ENCODE peak calls at places on chromosomes 11 and 22, in ten cellular contexts. K, V, H, S, R, D, E, L, A and G are unnamed samples.

GRCh38 chr11:125079151-125079877 is 16.2 kb downstream of the SLC37A2 start:
- DNase-seq in K (no peak), V (no peak), H (peak; percentile 13), S (no peak), R (no peak), D (no peak), E (no peak), L (no peak), A (no peak), G (no peak)

GRCh38 chr11:15841898-15842297 is 514.4 kb downstream of the SOX6 start:
- DNase-seq in K (no peak), V (no peak), H (no peak), S (no peak), R (peak; percentile 21), D (no peak), E (no peak), L (no peak), A (peak; percentile 58), G (no peak)

GRCh38 chr11:109071712-109072524 is 350.1 kb upstream of the C11orf87 start:
- DNase-seq in K (no peak), V (peak; percentile 30), H (no peak), S (no peak), R (no peak), D (no peak), E (no peak), L (peak; percentile 72), A (no peak), G (no peak)

GRCh38 chr22:43537019-43537585 is 125.3 kb downstream of the MPPED1 start:
- DNase-seq in K (no peak), V (no peak), H (no peak), S (no peak), R (no peak), D (no peak), E (no peak), L (no peak), A (peak; percentile 28), G (no peak)

GRCh38 chr22:44907765-44908737 is 101.8 kb downstream of the PHF21B start:
- DNase-seq in K (no peak), V (no peak), H (no peak), S (no peak), R (no peak), D (no peak), E (no peak), L (no peak), A (peak; percentile 25), G (no peak)

GRCh38 chr11:31844351-31844750 is 33.2 kb upstream of the PAX6 start:
- DNase-seq in K (no peak), V (no peak), H (peak; percentile 24), S (no peak), R (no peak), D (no peak), E (no peak), L (no peak), A (no peak), G (no peak)

GRCh38 chr11:11152877-11153276 is 200.2 kb downstream of the CSNK2A3 start:
- DNase-seq in K (no peak), V (no peak), H (no peak), S (no peak), R (no peak), D (no peak), E (no peak), L (no peak), A (no peak), G (no peak)

GRCh38 chr11:64245401-64245796 is 1.3 kb downstream of the PPP1R14B start:
- DNase-seq in K (no peak), V (peak; percentile 77), H (no peak), S (no peak), R (no peak), D (no peak), E (peak; percentile 80), L (no peak), A (peak; percentile 87), G (no peak)

GRCh38 chr22:42168476-42168875 is 37.9 kb upstream of the CYP2D6 start:
- DNase-seq in K (no peak), V (no peak), H (no peak), S (no peak), R (no peak), D (no peak), E (no peak), L (no peak), A (no peak), G (no peak)

GRCh38 chr11:66070604-66071325 is 693 bp downstream of the PACS1 start:
- DNase-seq in K (no peak), V (peak; percentile 57), H (no peak), S (peak; percentile 30), R (peak; percentile 68), D (peak; percentile 56), E (peak; percentile 89), L (peak; percentile 46), A (peak; percentile 70), G (no peak)

GRCh38 chr11:131099013-131099412 is 182.7 kb upstream of the SNX19 start:
- DNase-seq in K (no peak), V (no peak), H (peak; percentile 20), S (no peak), R (no peak), D (no peak), E (no peak), L (no peak), A (no peak), G (no peak)

GRCh38 chr22:31556627-31557203 is 60.4 kb downstream of the SFI1 start:
- DNase-seq in K (no peak), V (peak; percentile 10), H (peak; percentile 27), S (peak; percentile 11), R (no peak), D (peak; percentile 60), E (no peak), L (peak; percentile 37), A (no peak), G (no peak)

GRCh38 chr22:35524966-35525686 is 15.5 kb upstream of the RASD2 start:
- DNase-seq in K (no peak), V (peak; percentile 27), H (no peak), S (no peak), R (peak; percentile 44), D (no peak), E (no peak), L (peak; percentile 77), A (no peak), G (no peak)

GRCh38 chr11:124970925-124971324 is 16.9 kb downstream of the CCDC15 start:
- DNase-seq in K (no peak), V (no peak), H (peak; percentile 6), S (no peak), R (no peak), D (peak; percentile 78), E (no peak), L (no peak), A (no peak), G (no peak)

GRCh38 chr11:80980221-80980620 is 1539.4 kb upstream of the TENM4 start:
- DNase-seq in K (no peak), V (no peak), H (peak; percentile 69), S (no peak), R (no peak), D (no peak), E (no peak), L (no peak), A (no peak), G (no peak)

GRCh38 chr11:34105079-34105956 is at the start of gene NAT10:
- DNase-seq in K (peak; percentile 97), V (peak; percentile 99), H (peak; percentile 98), S (peak; percentile 91), R (peak; percentile 96), D (peak; percentile 99), E (peak; percentile 97), L (peak; percentile 93), A (peak; percentile 99), G (peak; percentile 100)
- TF ChIP-seq CTCF in K (no peak), V (peak; percentile 37), H (peak; percentile 22), S (peak; percentile 32), R (peak; percentile 32), D (no peak), E (peak; percentile 18), L (peak; percentile 43), A (no peak), G (peak; percentile 22)

DNA sequence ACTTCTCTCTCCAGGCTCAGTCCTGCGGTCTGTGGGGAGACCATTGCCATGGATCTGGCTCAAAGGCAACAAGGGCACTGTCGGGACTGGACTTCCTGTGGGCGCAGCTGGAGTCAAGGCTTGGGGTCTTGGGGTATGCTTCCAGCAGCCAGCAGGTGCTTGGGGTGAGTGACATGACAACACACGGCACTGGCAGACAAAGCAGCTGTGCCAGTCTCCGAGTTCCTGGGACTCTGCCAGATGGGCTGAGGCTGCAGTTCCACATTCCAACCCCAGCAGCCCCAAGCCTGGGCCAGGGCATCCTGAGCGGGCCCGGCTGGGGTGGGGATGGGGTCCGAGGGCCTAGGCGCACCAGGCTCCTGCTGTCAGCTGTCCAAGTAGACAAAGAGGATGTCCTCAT is 12.3 kb downstream of the GUCD1 start:
- DNase-seq in K (no peak), V (peak; percentile 63), H (no peak), S (no peak), R (peak; percentile 53), D (no peak), E (peak; percentile 85), L (no peak), A (no peak), G (no peak)
- TF ChIP-seq CTCF in K (no peak), V (peak; percentile 33), H (no peak), S (no peak), R (peak; percentile 52), D (no peak), E (no peak), L (no peak), A (no peak), G (no peak)

DNA sequence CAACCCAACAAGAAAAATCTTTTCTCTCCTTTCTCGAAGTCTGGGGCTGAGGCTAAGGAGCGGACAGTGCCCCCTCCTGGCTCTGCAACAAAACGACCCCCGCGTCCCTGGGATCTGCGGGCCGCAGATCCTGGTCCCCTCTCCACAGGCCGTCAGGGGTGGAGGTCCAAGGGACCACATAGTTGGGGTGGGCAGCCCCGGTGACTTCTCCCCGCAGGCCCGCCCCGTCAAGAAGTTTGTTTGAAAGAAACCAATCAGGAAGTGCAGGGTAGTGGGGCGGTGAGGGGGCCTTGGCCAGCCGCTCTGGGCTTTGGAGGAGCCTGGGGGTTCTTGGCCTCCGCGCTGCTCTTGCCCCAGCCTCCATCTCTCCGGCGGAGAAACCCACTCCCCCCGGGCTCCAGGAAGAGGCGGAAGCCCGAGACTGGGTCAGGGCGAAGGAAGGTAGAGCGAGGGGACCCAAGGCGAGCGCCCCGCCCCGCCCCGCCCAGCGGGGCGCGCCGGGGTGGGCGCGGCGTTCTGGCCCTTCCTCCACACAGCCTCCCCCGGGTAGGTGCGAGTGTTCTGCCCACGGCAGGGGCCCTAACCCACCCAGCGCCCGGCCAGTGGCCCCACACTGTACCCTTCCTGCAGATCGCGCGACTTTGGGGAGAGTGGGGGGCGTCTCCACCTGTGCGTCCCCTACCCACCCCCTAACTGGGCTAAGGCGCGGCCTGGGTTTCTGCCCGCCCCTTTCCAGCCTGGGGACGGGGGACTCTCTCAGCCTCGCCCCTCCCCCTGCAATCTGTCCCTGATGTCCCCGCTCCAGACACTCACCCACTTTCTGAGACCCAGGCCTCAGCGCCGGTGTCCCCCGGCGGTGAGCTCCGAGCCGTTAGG is 1.3 kb downstream of the TP53I11 start:
- DNase-seq in K (no peak), V (no peak), H (peak; percentile 18), S (peak; percentile 62), R (no peak), D (peak; percentile 87), E (peak; percentile 83), L (no peak), A (peak; percentile 65), G (no peak)
- TF ChIP-seq CTCF in K (peak; percentile 21), V (peak; percentile 38), H (peak; percentile 77), S (peak; percentile 74), R (peak; percentile 59), D (peak; percentile 71), E (peak; percentile 26), L (peak; percentile 17), A (peak; percentile 52), G (peak; percentile 63)

DNA sequence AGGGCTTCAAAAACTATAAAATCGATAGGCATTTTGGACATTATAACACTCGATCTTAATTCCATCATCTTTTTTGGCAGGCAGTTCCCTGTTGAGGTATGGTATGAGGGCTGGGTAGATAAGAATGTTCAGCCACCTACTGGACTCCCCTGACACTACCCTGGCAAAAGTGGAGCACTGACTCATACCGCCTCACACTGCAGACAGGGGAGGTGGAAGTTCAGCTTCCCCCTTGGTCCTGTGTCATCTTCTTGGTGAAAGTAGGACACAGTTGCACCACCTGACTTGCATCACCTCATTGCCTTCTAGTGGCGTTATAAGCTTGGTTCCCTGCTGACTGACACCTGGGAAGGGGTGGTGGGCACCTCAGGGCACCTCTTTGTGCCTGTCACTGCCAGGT is 30.4 kb downstream of the PAAF1 start:
- DNase-seq in K (no peak), V (no peak), H (peak; percentile 15), S (no peak), R (no peak), D (peak; percentile 9), E (no peak), L (no peak), A (peak; percentile 48), G (peak; percentile 48)
- TF ChIP-seq CTCF in K (no peak), V (no peak), H (no peak), S (no peak), R (peak; percentile 49), D (no peak), E (no peak), L (no peak), A (no peak), G (peak; percentile 11)